ENCODE peak calls at places on chromosomes 16 and 17, in ten cellular contexts. One of them, this sample, is unnamed.

GRCh38 chr17:45341389-45342158 is 24.8 kb upstream of the MAP3K14 start:
- DNase-seq in adrenal gland: peak; percentile 55
- DNase-seq in K562: peak; percentile 81
- DNase-seq in esophagus muscularis mucosa: no peak
- DNase-seq in body of pancreas: no peak
- DNase-seq in heart left ventricle: peak; percentile 84
- DNase-seq in lower leg skin: no peak
- DNase-seq in A549: peak; percentile 96
- DNase-seq in stomach: no peak
- DNase-seq in uterus: peak; percentile 47
- DNase-seq in this sample: peak; percentile 95

GRCh38 chr17:72822358-72823023 is 270.0 kb downstream of the SLC39A11 start:
- DNase-seq in adrenal gland: no peak
- DNase-seq in K562: no peak
- DNase-seq in esophagus muscularis mucosa: no peak
- DNase-seq in body of pancreas: no peak
- DNase-seq in heart left ventricle: no peak
- DNase-seq in lower leg skin: no peak
- DNase-seq in A549: no peak
- DNase-seq in stomach: no peak
- DNase-seq in uterus: no peak
- DNase-seq in this sample: no peak

GRCh38 chr17:58614854-58615409 is 76.9 kb downstream of the TEX14 start:
- DNase-seq in adrenal gland: no peak
- DNase-seq in K562: no peak
- DNase-seq in esophagus muscularis mucosa: no peak
- DNase-seq in body of pancreas: no peak
- DNase-seq in heart left ventricle: no peak
- DNase-seq in lower leg skin: no peak
- DNase-seq in A549: no peak
- DNase-seq in stomach: no peak
- DNase-seq in uterus: no peak
- DNase-seq in this sample: no peak

GRCh38 chr16:21009815-21010214 is 109.2 kb downstream of the LYRM1 start:
- DNase-seq in adrenal gland: no peak
- DNase-seq in K562: no peak
- DNase-seq in esophagus muscularis mucosa: no peak
- DNase-seq in body of pancreas: no peak
- DNase-seq in heart left ventricle: no peak
- DNase-seq in lower leg skin: no peak
- DNase-seq in A549: no peak
- DNase-seq in stomach: no peak
- DNase-seq in uterus: no peak
- DNase-seq in this sample: no peak

GRCh38 chr17:45650601-45651000 is 133.5 kb upstream of the CRHR1 start:
- DNase-seq in adrenal gland: no peak
- DNase-seq in K562: no peak
- DNase-seq in esophagus muscularis mucosa: no peak
- DNase-seq in body of pancreas: no peak
- DNase-seq in heart left ventricle: no peak
- DNase-seq in lower leg skin: no peak
- DNase-seq in A549: no peak
- DNase-seq in stomach: no peak
- DNase-seq in uterus: no peak
- DNase-seq in this sample: no peak

GRCh38 chr17:45889579-45889978 is 4.8 kb upstream of the MAPT start:
- DNase-seq in adrenal gland: no peak
- DNase-seq in K562: no peak
- DNase-seq in esophagus muscularis mucosa: no peak
- DNase-seq in body of pancreas: no peak
- DNase-seq in heart left ventricle: no peak
- DNase-seq in lower leg skin: no peak
- DNase-seq in A549: no peak
- DNase-seq in stomach: no peak
- DNase-seq in uterus: no peak
- DNase-seq in this sample: no peak

GRCh38 chr17:42018988-42019387 is 902 bp upstream of the NKIRAS2 start:
- DNase-seq in adrenal gland: no peak
- DNase-seq in K562: no peak
- DNase-seq in esophagus muscularis mucosa: no peak
- DNase-seq in body of pancreas: no peak
- DNase-seq in heart left ventricle: no peak
- DNase-seq in lower leg skin: no peak
- DNase-seq in A549: no peak
- DNase-seq in stomach: no peak
- DNase-seq in uterus: no peak
- DNase-seq in this sample: no peak

GRCh38 chr17:49836111-49837030 is 11.5 kb downstream of the TAC4 start:
- DNase-seq in adrenal gland: no peak
- DNase-seq in K562: no peak
- DNase-seq in esophagus muscularis mucosa: no peak
- DNase-seq in body of pancreas: no peak
- DNase-seq in heart left ventricle: no peak
- DNase-seq in lower leg skin: no peak
- DNase-seq in A549: peak; percentile 82
- DNase-seq in stomach: peak; percentile 57
- DNase-seq in uterus: no peak
- DNase-seq in this sample: no peak

GRCh38 chr17:2799653-2800052 is 3.4 kb downstream of the RAP1GAP2 start:
- DNase-seq in adrenal gland: no peak
- DNase-seq in K562: no peak
- DNase-seq in esophagus muscularis mucosa: no peak
- DNase-seq in body of pancreas: no peak
- DNase-seq in heart left ventricle: peak; percentile 45
- DNase-seq in lower leg skin: no peak
- DNase-seq in A549: no peak
- DNase-seq in stomach: no peak
- DNase-seq in uterus: no peak
- DNase-seq in this sample: no peak

GRCh38 chr16:12061336-12062055 is 85.0 kb downstream of the SNX29 start:
- DNase-seq in adrenal gland: no peak
- DNase-seq in K562: peak; percentile 4
- DNase-seq in esophagus muscularis mucosa: no peak
- DNase-seq in body of pancreas: no peak
- DNase-seq in heart left ventricle: no peak
- DNase-seq in lower leg skin: no peak
- DNase-seq in A549: no peak
- DNase-seq in stomach: no peak
- DNase-seq in uterus: no peak
- DNase-seq in this sample: peak; percentile 49

GRCh38 chr16:2214721-2214970 is at the start of gene PGP:
- DNase-seq in adrenal gland: no peak
- DNase-seq in K562: no peak
- DNase-seq in esophagus muscularis mucosa: no peak
- DNase-seq in body of pancreas: no peak
- DNase-seq in heart left ventricle: no peak
- DNase-seq in lower leg skin: no peak
- DNase-seq in A549: no peak
- DNase-seq in stomach: no peak
- DNase-seq in uterus: no peak
- DNase-seq in this sample: no peak

GRCh38 chr16:2210386-2211365 is at the start of gene BRICD5:
- DNase-seq in adrenal gland: no peak
- DNase-seq in K562: no peak
- DNase-seq in esophagus muscularis mucosa: no peak
- DNase-seq in body of pancreas: no peak
- DNase-seq in heart left ventricle: no peak
- DNase-seq in lower leg skin: no peak
- DNase-seq in A549: no peak
- DNase-seq in stomach: no peak
- DNase-seq in uterus: no peak
- DNase-seq in this sample: no peak

GRCh38 chr16:2211923-2212347 is 1.3 kb upstream of the BRICD5 start:
- DNase-seq in adrenal gland: peak; percentile 61
- DNase-seq in K562: no peak
- DNase-seq in esophagus muscularis mucosa: no peak
- DNase-seq in body of pancreas: no peak
- DNase-seq in heart left ventricle: no peak
- DNase-seq in lower leg skin: no peak
- DNase-seq in A549: no peak
- DNase-seq in stomach: no peak
- DNase-seq in uterus: no peak
- DNase-seq in this sample: no peak

GRCh38 chr16:2213817-2214720 is 571 bp downstream of the PGP start:
- DNase-seq in adrenal gland: no peak
- DNase-seq in K562: peak; percentile 48
- DNase-seq in esophagus muscularis mucosa: no peak
- DNase-seq in body of pancreas: no peak
- DNase-seq in heart left ventricle: no peak
- DNase-seq in lower leg skin: no peak
- DNase-seq in A549: no peak
- DNase-seq in stomach: no peak
- DNase-seq in uterus: no peak
- DNase-seq in this sample: no peak

GRCh38 chr16:2212362-2213324 is 2.0 kb upstream of the BRICD5 start:
- DNase-seq in adrenal gland: peak; percentile 59
- DNase-seq in K562: no peak
- DNase-seq in esophagus muscularis mucosa: no peak
- DNase-seq in body of pancreas: peak; percentile 78
- DNase-seq in heart left ventricle: peak; percentile 83
- DNase-seq in lower leg skin: no peak
- DNase-seq in A549: no peak
- DNase-seq in stomach: peak; percentile 60
- DNase-seq in uterus: no peak
- DNase-seq in this sample: no peak
- TF ChIP-seq POLR2A in adrenal gland: peak; percentile 25
- TF ChIP-seq POLR2A in K562: peak; percentile 50
- TF ChIP-seq POLR2A in esophagus muscularis mucosa: peak; percentile 52
- TF ChIP-seq POLR2A in body of pancreas: peak; percentile 13
- TF ChIP-seq POLR2A in heart left ventricle: no peak
- TF ChIP-seq POLR2A in lower leg skin: no peak
- TF ChIP-seq POLR2A in A549: no peak
- TF ChIP-seq POLR2A in stomach: no peak
- TF ChIP-seq POLR2A in uterus: no peak
- TF ChIP-seq POLR2A in this sample: no peak

GRCh38 chr17:76586741-76587487 is 1.3 kb upstream of the ST6GALNAC2 start:
- DNase-seq in adrenal gland: no peak
- DNase-seq in K562: no peak
- DNase-seq in esophagus muscularis mucosa: no peak
- DNase-seq in body of pancreas: no peak
- DNase-seq in heart left ventricle: no peak
- DNase-seq in lower leg skin: peak; percentile 58
- DNase-seq in A549: no peak
- DNase-seq in stomach: no peak
- DNase-seq in uterus: no peak
- DNase-seq in this sample: no peak
- TF ChIP-seq POLR2A in adrenal gland: no peak
- TF ChIP-seq POLR2A in K562: no peak
- TF ChIP-seq POLR2A in esophagus muscularis mucosa: no peak
- TF ChIP-seq POLR2A in body of pancreas: no peak
- TF ChIP-seq POLR2A in heart left ventricle: no peak
- TF ChIP-seq POLR2A in lower leg skin: no peak
- TF ChIP-seq POLR2A in A549: no peak
- TF ChIP-seq POLR2A in stomach: no peak
- TF ChIP-seq POLR2A in uterus: no peak
- TF ChIP-seq POLR2A in this sample: no peak

GRCh38 chr17:47946929-47947397 is 5.6 kb downstream of the PNPO start:
- DNase-seq in adrenal gland: peak; percentile 86
- DNase-seq in K562: peak; percentile 93
- DNase-seq in esophagus muscularis mucosa: no peak
- DNase-seq in body of pancreas: peak; percentile 95
- DNase-seq in heart left ventricle: peak; percentile 76
- DNase-seq in lower leg skin: peak; percentile 66
- DNase-seq in A549: peak; percentile 100
- DNase-seq in stomach: peak; percentile 92
- DNase-seq in uterus: peak; percentile 50
- DNase-seq in this sample: peak; percentile 94
- TF ChIP-seq POLR2A in adrenal gland: no peak
- TF ChIP-seq POLR2A in K562: no peak
- TF ChIP-seq POLR2A in esophagus muscularis mucosa: no peak
- TF ChIP-seq POLR2A in body of pancreas: peak; percentile 56
- TF ChIP-seq POLR2A in heart left ventricle: no peak
- TF ChIP-seq POLR2A in lower leg skin: no peak
- TF ChIP-seq POLR2A in A549: no peak
- TF ChIP-seq POLR2A in stomach: peak; percentile 20
- TF ChIP-seq POLR2A in uterus: no peak
- TF ChIP-seq POLR2A in this sample: no peak

GRCh38 chr17:68600881-68601564 is at the start of gene FAM20A:
- DNase-seq in adrenal gland: peak; percentile 30
- DNase-seq in K562: no peak
- DNase-seq in esophagus muscularis mucosa: peak; percentile 91
- DNase-seq in body of pancreas: peak; percentile 40
- DNase-seq in heart left ventricle: peak; percentile 75
- DNase-seq in lower leg skin: no peak
- DNase-seq in A549: peak; percentile 45
- DNase-seq in stomach: peak; percentile 87
- DNase-seq in uterus: peak; percentile 69
- DNase-seq in this sample: no peak

GRCh38 chr17:68599091-68599872 is 1.9 kb downstream of the FAM20A start:
- DNase-seq in adrenal gland: no peak
- DNase-seq in K562: no peak
- DNase-seq in esophagus muscularis mucosa: peak; percentile 77
- DNase-seq in body of pancreas: no peak
- DNase-seq in heart left ventricle: no peak
- DNase-seq in lower leg skin: no peak
- DNase-seq in A549: no peak
- DNase-seq in stomach: no peak
- DNase-seq in uterus: no peak
- DNase-seq in this sample: no peak

GRCh38 chr17:68599873-68600122 is 1.4 kb downstream of the FAM20A start:
- DNase-seq in adrenal gland: no peak
- DNase-seq in K562: no peak
- DNase-seq in esophagus muscularis mucosa: peak; percentile 80
- DNase-seq in body of pancreas: no peak
- DNase-seq in heart left ventricle: no peak
- DNase-seq in lower leg skin: no peak
- DNase-seq in A549: no peak
- DNase-seq in stomach: no peak
- DNase-seq in uterus: no peak
- DNase-seq in this sample: no peak

GRCh38 chr17:68601565-68602266 is 549 bp upstream of the FAM20A start:
- DNase-seq in adrenal gland: peak; percentile 45
- DNase-seq in K562: no peak
- DNase-seq in esophagus muscularis mucosa: peak; percentile 91
- DNase-seq in body of pancreas: no peak
- DNase-seq in heart left ventricle: peak; percentile 45
- DNase-seq in lower leg skin: no peak
- DNase-seq in A549: no peak
- DNase-seq in stomach: no peak
- DNase-seq in uterus: no peak
- DNase-seq in this sample: no peak

DNA sequence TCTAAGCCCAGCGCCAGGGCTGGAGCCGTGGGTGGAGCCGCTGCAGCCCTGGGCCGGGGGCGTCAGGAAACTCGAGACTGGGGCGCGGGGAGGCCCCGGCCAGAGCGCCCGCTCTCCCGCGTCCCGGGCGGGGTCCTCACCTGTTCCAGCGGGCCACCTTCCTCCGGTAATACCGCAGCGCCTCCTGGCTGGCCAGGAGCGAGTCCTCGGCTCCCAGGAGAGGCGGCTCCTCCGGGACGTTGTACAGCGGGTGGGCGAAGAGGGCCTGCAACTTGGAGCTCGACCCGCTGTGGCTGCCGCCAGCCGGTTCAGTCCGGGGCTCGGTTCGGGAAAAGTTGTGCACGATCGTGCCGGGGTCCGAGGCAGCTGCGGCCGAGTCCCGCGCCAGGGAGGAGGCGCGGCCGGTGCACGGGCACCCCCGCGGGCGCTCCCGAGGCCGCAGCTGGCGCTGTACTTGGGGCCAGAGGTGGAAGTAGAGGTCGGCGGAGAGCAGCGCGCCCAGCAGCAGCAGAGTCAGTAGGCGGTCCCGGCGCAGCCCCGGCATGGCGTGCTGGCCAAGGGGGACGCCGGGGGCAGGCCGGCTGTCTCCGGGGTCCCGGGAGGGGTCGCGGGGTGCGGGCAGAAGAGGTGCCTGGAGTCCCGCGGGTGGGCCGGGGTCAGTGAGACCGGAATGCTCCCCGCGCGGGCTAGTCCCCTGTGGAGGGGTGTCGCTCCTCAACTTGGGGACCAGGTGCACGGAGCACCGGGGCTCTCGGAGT is 865 bp downstream of the FAM20A start:
- DNase-seq in adrenal gland: no peak
- DNase-seq in K562: no peak
- DNase-seq in esophagus muscularis mucosa: peak; percentile 88
- DNase-seq in body of pancreas: peak; percentile 25
- DNase-seq in heart left ventricle: peak; percentile 71
- DNase-seq in lower leg skin: no peak
- DNase-seq in A549: peak; percentile 36
- DNase-seq in stomach: peak; percentile 72
- DNase-seq in uterus: peak; percentile 68
- DNase-seq in this sample: no peak
- TF ChIP-seq POLR2A in adrenal gland: no peak
- TF ChIP-seq POLR2A in K562: no peak
- TF ChIP-seq POLR2A in esophagus muscularis mucosa: no peak
- TF ChIP-seq POLR2A in body of pancreas: no peak
- TF ChIP-seq POLR2A in heart left ventricle: no peak
- TF ChIP-seq POLR2A in lower leg skin: no peak
- TF ChIP-seq POLR2A in A549: no peak
- TF ChIP-seq POLR2A in stomach: no peak
- TF ChIP-seq POLR2A in uterus: no peak
- TF ChIP-seq POLR2A in this sample: no peak

This sample was measured in H54.